ENCODE peak calls at places on chromosomes 12 and 14, in ten cellular contexts. One of them, this sample, is unnamed.

GRCh38 chr12:64088431-64089349 is 133.4 kb downstream of the KICS2 start:
- DNase-seq in stimulated activated CD4-positive, alpha-beta T cell treated with anti-CD3 and anti-CD28 coated beads, TNF-alpha, amount 100 ng/mL, for 1 hour: no peak
- DNase-seq in activated CD4-positive, alpha-beta memory T cell treated with anti-CD3 and anti-CD28 coated beads, Interleukin-2, amount 10 ng/mL, durations not matched to agents 7 days and 5 days: no peak
- DNase-seq in NCI-H1694 treated with DMSO at 0.1 percent for 48 hours: no peak
- DNase-seq in GM12865: peak
- DNase-seq in H54: peak
- DNase-seq in A549: peak
- DNase-seq in T-cell: no peak
- DNase-seq in GM13976: no peak
- DNase-seq in germinal center: peak
- DNase-seq in this sample: no peak

GRCh38 chr12:6315184-6315583 is 4.7 kb downstream of the PLEKHG6 start:
- DNase-seq in stimulated activated CD4-positive, alpha-beta T cell treated with anti-CD3 and anti-CD28 coated beads, TNF-alpha, amount 100 ng/mL, for 1 hour: no peak
- DNase-seq in activated CD4-positive, alpha-beta memory T cell treated with anti-CD3 and anti-CD28 coated beads, Interleukin-2, amount 10 ng/mL, durations not matched to agents 7 days and 5 days: no peak
- DNase-seq in NCI-H1694 treated with DMSO at 0.1 percent for 48 hours: no peak
- DNase-seq in GM12865: no peak
- DNase-seq in H54: no peak
- DNase-seq in A549: no peak
- DNase-seq in T-cell: no peak
- DNase-seq in GM13976: no peak
- DNase-seq in germinal center: no peak
- DNase-seq in this sample: no peak

GRCh38 chr12:27015730-27016076 is 1.5 kb upstream of the TM7SF3 start:
- DNase-seq in stimulated activated CD4-positive, alpha-beta T cell treated with anti-CD3 and anti-CD28 coated beads, TNF-alpha, amount 100 ng/mL, for 1 hour: no peak
- DNase-seq in activated CD4-positive, alpha-beta memory T cell treated with anti-CD3 and anti-CD28 coated beads, Interleukin-2, amount 10 ng/mL, durations not matched to agents 7 days and 5 days: no peak
- DNase-seq in NCI-H1694 treated with DMSO at 0.1 percent for 48 hours: peak
- DNase-seq in GM12865: peak
- DNase-seq in H54: no peak
- DNase-seq in A549: peak
- DNase-seq in T-cell: no peak
- DNase-seq in GM13976: peak
- DNase-seq in germinal center: peak
- DNase-seq in this sample: no peak

GRCh38 chr14:63852817-63853730 is at the start of gene SYNE2:
- DNase-seq in stimulated activated CD4-positive, alpha-beta T cell treated with anti-CD3 and anti-CD28 coated beads, TNF-alpha, amount 100 ng/mL, for 1 hour: peak
- DNase-seq in activated CD4-positive, alpha-beta memory T cell treated with anti-CD3 and anti-CD28 coated beads, Interleukin-2, amount 10 ng/mL, durations not matched to agents 7 days and 5 days: peak
- DNase-seq in NCI-H1694 treated with DMSO at 0.1 percent for 48 hours: peak
- DNase-seq in GM12865: peak
- DNase-seq in H54: peak
- DNase-seq in A549: peak
- DNase-seq in T-cell: peak
- DNase-seq in GM13976: peak
- DNase-seq in germinal center: peak
- DNase-seq in this sample: peak

GRCh38 chr12:44369967-44370366 is 506.1 kb downstream of the NELL2 start:
- DNase-seq in stimulated activated CD4-positive, alpha-beta T cell treated with anti-CD3 and anti-CD28 coated beads, TNF-alpha, amount 100 ng/mL, for 1 hour: no peak
- DNase-seq in activated CD4-positive, alpha-beta memory T cell treated with anti-CD3 and anti-CD28 coated beads, Interleukin-2, amount 10 ng/mL, durations not matched to agents 7 days and 5 days: no peak
- DNase-seq in NCI-H1694 treated with DMSO at 0.1 percent for 48 hours: no peak
- DNase-seq in GM12865: no peak
- DNase-seq in H54: no peak
- DNase-seq in A549: no peak
- DNase-seq in T-cell: no peak
- DNase-seq in GM13976: no peak
- DNase-seq in germinal center: no peak
- DNase-seq in this sample: no peak

GRCh38 chr14:31239673-31240072 is 32.1 kb upstream of the HECTD1 start:
- DNase-seq in stimulated activated CD4-positive, alpha-beta T cell treated with anti-CD3 and anti-CD28 coated beads, TNF-alpha, amount 100 ng/mL, for 1 hour: no peak
- DNase-seq in activated CD4-positive, alpha-beta memory T cell treated with anti-CD3 and anti-CD28 coated beads, Interleukin-2, amount 10 ng/mL, durations not matched to agents 7 days and 5 days: no peak
- DNase-seq in NCI-H1694 treated with DMSO at 0.1 percent for 48 hours: no peak
- DNase-seq in GM12865: no peak
- DNase-seq in H54: no peak
- DNase-seq in A549: no peak
- DNase-seq in T-cell: no peak
- DNase-seq in GM13976: no peak
- DNase-seq in germinal center: no peak
- DNase-seq in this sample: no peak

GRCh38 chr12:113222730-113223531 is 1.7 kb downstream of the TPCN1 start:
- DNase-seq in stimulated activated CD4-positive, alpha-beta T cell treated with anti-CD3 and anti-CD28 coated beads, TNF-alpha, amount 100 ng/mL, for 1 hour: no peak
- DNase-seq in activated CD4-positive, alpha-beta memory T cell treated with anti-CD3 and anti-CD28 coated beads, Interleukin-2, amount 10 ng/mL, durations not matched to agents 7 days and 5 days: no peak
- DNase-seq in NCI-H1694 treated with DMSO at 0.1 percent for 48 hours: peak
- DNase-seq in GM12865: peak
- DNase-seq in H54: peak
- DNase-seq in A549: peak
- DNase-seq in T-cell: peak
- DNase-seq in GM13976: no peak
- DNase-seq in germinal center: no peak
- DNase-seq in this sample: no peak

GRCh38 chr12:75894965-75895754 is 136.4 kb downstream of the PHLDA1 start:
- DNase-seq in stimulated activated CD4-positive, alpha-beta T cell treated with anti-CD3 and anti-CD28 coated beads, TNF-alpha, amount 100 ng/mL, for 1 hour: no peak
- DNase-seq in activated CD4-positive, alpha-beta memory T cell treated with anti-CD3 and anti-CD28 coated beads, Interleukin-2, amount 10 ng/mL, durations not matched to agents 7 days and 5 days: no peak
- DNase-seq in NCI-H1694 treated with DMSO at 0.1 percent for 48 hours: no peak
- DNase-seq in GM12865: no peak
- DNase-seq in H54: no peak
- DNase-seq in A549: no peak
- DNase-seq in T-cell: no peak
- DNase-seq in GM13976: no peak
- DNase-seq in germinal center: no peak
- DNase-seq in this sample: no peak

GRCh38 chr12:27516625-27517024 is 7.4 kb upstream of the PPFIBP1 start:
- DNase-seq in stimulated activated CD4-positive, alpha-beta T cell treated with anti-CD3 and anti-CD28 coated beads, TNF-alpha, amount 100 ng/mL, for 1 hour: no peak
- DNase-seq in activated CD4-positive, alpha-beta memory T cell treated with anti-CD3 and anti-CD28 coated beads, Interleukin-2, amount 10 ng/mL, durations not matched to agents 7 days and 5 days: no peak
- DNase-seq in NCI-H1694 treated with DMSO at 0.1 percent for 48 hours: no peak
- DNase-seq in GM12865: no peak
- DNase-seq in H54: no peak
- DNase-seq in A549: no peak
- DNase-seq in T-cell: no peak
- DNase-seq in GM13976: no peak
- DNase-seq in germinal center: no peak
- DNase-seq in this sample: no peak

GRCh38 chr12:57377103-57377840 is 53.6 kb downstream of the R3HDM2 start:
- DNase-seq in stimulated activated CD4-positive, alpha-beta T cell treated with anti-CD3 and anti-CD28 coated beads, TNF-alpha, amount 100 ng/mL, for 1 hour: no peak
- DNase-seq in activated CD4-positive, alpha-beta memory T cell treated with anti-CD3 and anti-CD28 coated beads, Interleukin-2, amount 10 ng/mL, durations not matched to agents 7 days and 5 days: no peak
- DNase-seq in NCI-H1694 treated with DMSO at 0.1 percent for 48 hours: no peak
- DNase-seq in GM12865: peak
- DNase-seq in H54: no peak
- DNase-seq in A549: no peak
- DNase-seq in T-cell: no peak
- DNase-seq in GM13976: no peak
- DNase-seq in germinal center: no peak
- DNase-seq in this sample: no peak

GRCh38 chr12:12010277-12011031 is 60.3 kb upstream of the BCL2L14 start:
- DNase-seq in stimulated activated CD4-positive, alpha-beta T cell treated with anti-CD3 and anti-CD28 coated beads, TNF-alpha, amount 100 ng/mL, for 1 hour: no peak
- DNase-seq in activated CD4-positive, alpha-beta memory T cell treated with anti-CD3 and anti-CD28 coated beads, Interleukin-2, amount 10 ng/mL, durations not matched to agents 7 days and 5 days: peak
- DNase-seq in NCI-H1694 treated with DMSO at 0.1 percent for 48 hours: no peak
- DNase-seq in GM12865: peak
- DNase-seq in H54: no peak
- DNase-seq in A549: no peak
- DNase-seq in T-cell: no peak
- DNase-seq in GM13976: peak
- DNase-seq in germinal center: peak
- DNase-seq in this sample: peak

GRCh38 chr12:65300679-65301349 is 22.3 kb downstream of the MSRB3 start:
- DNase-seq in stimulated activated CD4-positive, alpha-beta T cell treated with anti-CD3 and anti-CD28 coated beads, TNF-alpha, amount 100 ng/mL, for 1 hour: no peak
- DNase-seq in activated CD4-positive, alpha-beta memory T cell treated with anti-CD3 and anti-CD28 coated beads, Interleukin-2, amount 10 ng/mL, durations not matched to agents 7 days and 5 days: no peak
- DNase-seq in NCI-H1694 treated with DMSO at 0.1 percent for 48 hours: no peak
- DNase-seq in GM12865: peak
- DNase-seq in H54: no peak
- DNase-seq in A549: peak
- DNase-seq in T-cell: no peak
- DNase-seq in GM13976: no peak
- DNase-seq in germinal center: no peak
- DNase-seq in this sample: no peak

GRCh38 chr12:90038290-90038689 is 329.7 kb upstream of the ATP2B1 start:
- DNase-seq in stimulated activated CD4-positive, alpha-beta T cell treated with anti-CD3 and anti-CD28 coated beads, TNF-alpha, amount 100 ng/mL, for 1 hour: no peak
- DNase-seq in activated CD4-positive, alpha-beta memory T cell treated with anti-CD3 and anti-CD28 coated beads, Interleukin-2, amount 10 ng/mL, durations not matched to agents 7 days and 5 days: no peak
- DNase-seq in NCI-H1694 treated with DMSO at 0.1 percent for 48 hours: no peak
- DNase-seq in GM12865: no peak
- DNase-seq in H54: no peak
- DNase-seq in A549: no peak
- DNase-seq in T-cell: no peak
- DNase-seq in GM13976: no peak
- DNase-seq in germinal center: no peak
- DNase-seq in this sample: no peak

GRCh38 chr12:26406391-26406790 is 211.0 kb downstream of the SSPN start:
- DNase-seq in stimulated activated CD4-positive, alpha-beta T cell treated with anti-CD3 and anti-CD28 coated beads, TNF-alpha, amount 100 ng/mL, for 1 hour: no peak
- DNase-seq in activated CD4-positive, alpha-beta memory T cell treated with anti-CD3 and anti-CD28 coated beads, Interleukin-2, amount 10 ng/mL, durations not matched to agents 7 days and 5 days: no peak
- DNase-seq in NCI-H1694 treated with DMSO at 0.1 percent for 48 hours: no peak
- DNase-seq in GM12865: no peak
- DNase-seq in H54: no peak
- DNase-seq in A549: no peak
- DNase-seq in T-cell: no peak
- DNase-seq in GM13976: no peak
- DNase-seq in germinal center: no peak
- DNase-seq in this sample: no peak

GRCh38 chr12:101968770-101969169 is 91.4 kb downstream of the DRAM1 start:
- DNase-seq in stimulated activated CD4-positive, alpha-beta T cell treated with anti-CD3 and anti-CD28 coated beads, TNF-alpha, amount 100 ng/mL, for 1 hour: no peak
- DNase-seq in activated CD4-positive, alpha-beta memory T cell treated with anti-CD3 and anti-CD28 coated beads, Interleukin-2, amount 10 ng/mL, durations not matched to agents 7 days and 5 days: no peak
- DNase-seq in NCI-H1694 treated with DMSO at 0.1 percent for 48 hours: no peak
- DNase-seq in GM12865: peak
- DNase-seq in H54: no peak
- DNase-seq in A549: no peak
- DNase-seq in T-cell: no peak
- DNase-seq in GM13976: no peak
- DNase-seq in germinal center: no peak
- DNase-seq in this sample: no peak

GRCh38 chr12:42299392-42300308 is 26.2 kb downstream of the ZCRB1 start:
- DNase-seq in stimulated activated CD4-positive, alpha-beta T cell treated with anti-CD3 and anti-CD28 coated beads, TNF-alpha, amount 100 ng/mL, for 1 hour: no peak
- DNase-seq in activated CD4-positive, alpha-beta memory T cell treated with anti-CD3 and anti-CD28 coated beads, Interleukin-2, amount 10 ng/mL, durations not matched to agents 7 days and 5 days: peak
- DNase-seq in NCI-H1694 treated with DMSO at 0.1 percent for 48 hours: no peak
- DNase-seq in GM12865: peak
- DNase-seq in H54: no peak
- DNase-seq in A549: no peak
- DNase-seq in T-cell: no peak
- DNase-seq in GM13976: peak
- DNase-seq in germinal center: no peak
- DNase-seq in this sample: no peak

GRCh38 chr14:96797943-96798349 is 764 bp downstream of the VRK1 start:
- DNase-seq in stimulated activated CD4-positive, alpha-beta T cell treated with anti-CD3 and anti-CD28 coated beads, TNF-alpha, amount 100 ng/mL, for 1 hour: no peak
- DNase-seq in activated CD4-positive, alpha-beta memory T cell treated with anti-CD3 and anti-CD28 coated beads, Interleukin-2, amount 10 ng/mL, durations not matched to agents 7 days and 5 days: no peak
- DNase-seq in NCI-H1694 treated with DMSO at 0.1 percent for 48 hours: peak
- DNase-seq in GM12865: peak
- DNase-seq in H54: no peak
- DNase-seq in A549: peak
- DNase-seq in T-cell: no peak
- DNase-seq in GM13976: peak
- DNase-seq in germinal center: peak
- DNase-seq in this sample: no peak

GRCh38 chr12:98146487-98146886 is 368.9 kb upstream of the TMPO start:
- DNase-seq in stimulated activated CD4-positive, alpha-beta T cell treated with anti-CD3 and anti-CD28 coated beads, TNF-alpha, amount 100 ng/mL, for 1 hour: no peak
- DNase-seq in activated CD4-positive, alpha-beta memory T cell treated with anti-CD3 and anti-CD28 coated beads, Interleukin-2, amount 10 ng/mL, durations not matched to agents 7 days and 5 days: no peak
- DNase-seq in NCI-H1694 treated with DMSO at 0.1 percent for 48 hours: no peak
- DNase-seq in GM12865: no peak
- DNase-seq in H54: no peak
- DNase-seq in A549: no peak
- DNase-seq in T-cell: no peak
- DNase-seq in GM13976: no peak
- DNase-seq in germinal center: no peak
- DNase-seq in this sample: no peak

GRCh38 chr12:132465269-132466190 is 24.4 kb upstream of the FBRSL1 start:
- DNase-seq in stimulated activated CD4-positive, alpha-beta T cell treated with anti-CD3 and anti-CD28 coated beads, TNF-alpha, amount 100 ng/mL, for 1 hour: no peak
- DNase-seq in activated CD4-positive, alpha-beta memory T cell treated with anti-CD3 and anti-CD28 coated beads, Interleukin-2, amount 10 ng/mL, durations not matched to agents 7 days and 5 days: no peak
- DNase-seq in NCI-H1694 treated with DMSO at 0.1 percent for 48 hours: peak
- DNase-seq in GM12865: no peak
- DNase-seq in H54: peak
- DNase-seq in A549: no peak
- DNase-seq in T-cell: no peak
- DNase-seq in GM13976: no peak
- DNase-seq in germinal center: no peak
- DNase-seq in this sample: no peak

GRCh38 chr12:107610030-107610859 is 75.4 kb upstream of the PWP1 start:
- DNase-seq in stimulated activated CD4-positive, alpha-beta T cell treated with anti-CD3 and anti-CD28 coated beads, TNF-alpha, amount 100 ng/mL, for 1 hour: no peak
- DNase-seq in activated CD4-positive, alpha-beta memory T cell treated with anti-CD3 and anti-CD28 coated beads, Interleukin-2, amount 10 ng/mL, durations not matched to agents 7 days and 5 days: peak
- DNase-seq in NCI-H1694 treated with DMSO at 0.1 percent for 48 hours: peak
- DNase-seq in GM12865: peak
- DNase-seq in H54: peak
- DNase-seq in A549: peak
- DNase-seq in T-cell: peak
- DNase-seq in GM13976: peak
- DNase-seq in germinal center: peak
- DNase-seq in this sample: no peak

GRCh38 chr14:67819563-67820411 is at the start of gene RAD51B:
- DNase-seq in stimulated activated CD4-positive, alpha-beta T cell treated with anti-CD3 and anti-CD28 coated beads, TNF-alpha, amount 100 ng/mL, for 1 hour: peak
- DNase-seq in activated CD4-positive, alpha-beta memory T cell treated with anti-CD3 and anti-CD28 coated beads, Interleukin-2, amount 10 ng/mL, durations not matched to agents 7 days and 5 days: peak
- DNase-seq in NCI-H1694 treated with DMSO at 0.1 percent for 48 hours: peak
- DNase-seq in GM12865: peak
- DNase-seq in H54: peak
- DNase-seq in A549: peak
- DNase-seq in T-cell: peak
- DNase-seq in GM13976: peak
- DNase-seq in germinal center: peak
- DNase-seq in this sample: peak

GRCh38 chr12:111672822-111673381 is 12.9 kb downstream of the BRAP start:
- DNase-seq in stimulated activated CD4-positive, alpha-beta T cell treated with anti-CD3 and anti-CD28 coated beads, TNF-alpha, amount 100 ng/mL, for 1 hour: no peak
- DNase-seq in activated CD4-positive, alpha-beta memory T cell treated with anti-CD3 and anti-CD28 coated beads, Interleukin-2, amount 10 ng/mL, durations not matched to agents 7 days and 5 days: no peak
- DNase-seq in NCI-H1694 treated with DMSO at 0.1 percent for 48 hours: no peak
- DNase-seq in GM12865: no peak
- DNase-seq in H54: no peak
- DNase-seq in A549: no peak
- DNase-seq in T-cell: no peak
- DNase-seq in GM13976: no peak
- DNase-seq in germinal center: no peak
- DNase-seq in this sample: no peak

GRCh38 chr12:54051916-54052744 is 1.5 kb upstream of the HOXC4 start:
- DNase-seq in stimulated activated CD4-positive, alpha-beta T cell treated with anti-CD3 and anti-CD28 coated beads, TNF-alpha, amount 100 ng/mL, for 1 hour: no peak
- DNase-seq in activated CD4-positive, alpha-beta memory T cell treated with anti-CD3 and anti-CD28 coated beads, Interleukin-2, amount 10 ng/mL, durations not matched to agents 7 days and 5 days: no peak
- DNase-seq in NCI-H1694 treated with DMSO at 0.1 percent for 48 hours: no peak
- DNase-seq in GM12865: no peak
- DNase-seq in H54: no peak
- DNase-seq in A549: no peak
- DNase-seq in T-cell: no peak
- DNase-seq in GM13976: no peak
- DNase-seq in germinal center: no peak
- DNase-seq in this sample: no peak

GRCh38 chr12:28650906-28651305 is 460.6 kb downstream of the CCDC91 start:
- DNase-seq in stimulated activated CD4-positive, alpha-beta T cell treated with anti-CD3 and anti-CD28 coated beads, TNF-alpha, amount 100 ng/mL, for 1 hour: no peak
- DNase-seq in activated CD4-positive, alpha-beta memory T cell treated with anti-CD3 and anti-CD28 coated beads, Interleukin-2, amount 10 ng/mL, durations not matched to agents 7 days and 5 days: no peak
- DNase-seq in NCI-H1694 treated with DMSO at 0.1 percent for 48 hours: no peak
- DNase-seq in GM12865: no peak
- DNase-seq in H54: no peak
- DNase-seq in A549: no peak
- DNase-seq in T-cell: no peak
- DNase-seq in GM13976: no peak
- DNase-seq in germinal center: no peak
- DNase-seq in this sample: no peak

GRCh38 chr12:109114644-109115043 is 1.7 kb upstream of the ACACB start:
- DNase-seq in stimulated activated CD4-positive, alpha-beta T cell treated with anti-CD3 and anti-CD28 coated beads, TNF-alpha, amount 100 ng/mL, for 1 hour: no peak
- DNase-seq in activated CD4-positive, alpha-beta memory T cell treated with anti-CD3 and anti-CD28 coated beads, Interleukin-2, amount 10 ng/mL, durations not matched to agents 7 days and 5 days: no peak
- DNase-seq in NCI-H1694 treated with DMSO at 0.1 percent for 48 hours: no peak
- DNase-seq in GM12865: no peak
- DNase-seq in H54: no peak
- DNase-seq in A549: no peak
- DNase-seq in T-cell: no peak
- DNase-seq in GM13976: no peak
- DNase-seq in germinal center: no peak
- DNase-seq in this sample: no peak

GRCh38 chr14:62443796-62444195 is 601.5 kb downstream of the KCNH5 start:
- DNase-seq in stimulated activated CD4-positive, alpha-beta T cell treated with anti-CD3 and anti-CD28 coated beads, TNF-alpha, amount 100 ng/mL, for 1 hour: no peak
- DNase-seq in activated CD4-positive, alpha-beta memory T cell treated with anti-CD3 and anti-CD28 coated beads, Interleukin-2, amount 10 ng/mL, durations not matched to agents 7 days and 5 days: no peak
- DNase-seq in NCI-H1694 treated with DMSO at 0.1 percent for 48 hours: no peak
- DNase-seq in GM12865: no peak
- DNase-seq in H54: peak
- DNase-seq in A549: no peak
- DNase-seq in T-cell: no peak
- DNase-seq in GM13976: no peak
- DNase-seq in germinal center: no peak
- DNase-seq in this sample: no peak